ENCODE peak calls at places on chromosomes 1 and 21, in nine cellular contexts. P, M, A, S, C, T, V, X and R are unnamed samples.

GRCh38 chr1:32606972-32607371 is 43.4 kb downstream of the ZBTB8OS start:
- DNase-seq in T (no peak), S (no peak), P (no peak), V (no peak), M (no peak), X (no peak), C (no peak), A (no peak), R (no peak)

GRCh38 chr1:216293673-216294072 is 129.6 kb downstream of the USH2A start:
- DNase-seq in V (no peak), X (no peak), S (no peak), T (no peak), M (no peak), A (no peak), P (peak; percentile 73), C (no peak), R (peak; percentile 42)

GRCh38 chr21:33539612-33540011 is 2.3 kb downstream of the GART start:
- DNase-seq in T (no peak), M (no peak), A (no peak), P (peak; percentile 42), S (no peak), X (no peak), C (no peak), V (no peak), R (no peak)

GRCh38 chr1:198162091-198162767 is 5.4 kb downstream of the NEK7 start:
- DNase-seq in M (no peak), X (no peak), V (no peak), T (no peak), P (no peak), C (no peak), A (no peak), S (peak; percentile 31), R (no peak)

GRCh38 chr1:234326493-234327366 is 46.5 kb upstream of the COA6 start:
- DNase-seq in X (no peak), A (peak; percentile 60), T (peak; percentile 90), V (peak; percentile 23), C (peak; percentile 19), M (no peak), P (peak; percentile 62), S (peak; percentile 57), R (peak; percentile 43)

GRCh38 chr1:167328762-167329483 is 108.2 kb downstream of the POU2F1 start:
- DNase-seq in S (peak; percentile 47), T (peak; percentile 56), M (no peak), A (no peak), P (no peak), V (no peak), C (no peak), X (no peak), R (no peak)

GRCh38 chr21:16159971-16160350 is 430.2 kb downstream of the USP25 start:
- DNase-seq in C (no peak), X (no peak), V (no peak), T (no peak), M (no peak), A (no peak), S (no peak), P (no peak), R (no peak)

GRCh38 chr1:205989786-205990185 is 13.4 kb downstream of the RAB7B start:
- DNase-seq in V (no peak), M (no peak), X (no peak), A (no peak), T (no peak), C (no peak), S (no peak), P (no peak), R (no peak)

GRCh38 chr1:22780696-22781095 is 70.1 kb downstream of the EPHB2 start:
- DNase-seq in T (peak; percentile 88), V (no peak), C (no peak), S (no peak), A (no peak), X (no peak), M (no peak), P (peak; percentile 36), R (peak; percentile 46)

GRCh38 chr1:174160109-174160473 is 771 bp downstream of the RABGAP1L start:
- DNase-seq in S (no peak), V (peak; percentile 56), X (peak; percentile 71), M (peak; percentile 26), T (peak; percentile 27), C (no peak), P (peak; percentile 27), A (peak; percentile 35), R (peak; percentile 26)

GRCh38 chr1:84387480-84388163 is 10.7 kb upstream of the DNASE2B start:
- DNase-seq in P (peak; percentile 58), V (no peak), S (no peak), T (peak; percentile 70), M (no peak), C (no peak), A (no peak), X (no peak), R (no peak)

GRCh38 chr1:182615468-182616129 is 11.4 kb upstream of the RGS16 start:
- DNase-seq in X (peak; percentile 90), C (peak; percentile 31), S (no peak), M (no peak), T (peak; percentile 60), P (peak; percentile 40), A (peak; percentile 61), V (peak; percentile 48), R (peak; percentile 19)

GRCh38 chr1:143661418-143662120 is 310.2 kb downstream of the FAM72C start:
- DNase-seq in A (no peak), V (no peak), P (no peak), S (no peak), C (no peak), X (no peak), M (no peak), T (peak; percentile 5), R (no peak)

GRCh38 chr1:47478090-47478489 is 40.2 kb downstream of the FOXD2 start:
- DNase-seq in V (no peak), M (no peak), X (no peak), T (no peak), C (no peak), S (no peak), A (peak; percentile 66), P (peak; percentile 47), R (no peak)

GRCh38 chr1:21779613-21780521 is 3.1 kb downstream of the USP48 start:
- DNase-seq in A (no peak), X (no peak), S (no peak), M (no peak), C (no peak), T (no peak), V (no peak), P (no peak), R (no peak)

GRCh38 chr1:21258331-21259134 is 31.7 kb downstream of the ECE1 start:
- DNase-seq in X (no peak), C (no peak), M (no peak), S (no peak), T (no peak), A (no peak), P (no peak), V (no peak), R (no peak)

GRCh38 chr21:27645285-27645684 is 678.4 kb upstream of the ADAMTS5 start:
- DNase-seq in P (peak; percentile 29), X (no peak), C (no peak), T (no peak), S (no peak), V (no peak), A (no peak), M (no peak), R (no peak)

GRCh38 chr21:34524671-34525601 is 12.9 kb upstream of the KCNE1 start:
- DNase-seq in X (no peak), M (no peak), T (peak; percentile 81), V (no peak), C (peak; percentile 52), A (no peak), P (peak; percentile 77), S (no peak), R (peak; percentile 60)

GRCh38 chr1:8711873-8712412 is 105.5 kb downstream of the RERE start:
- DNase-seq in T (no peak), V (no peak), M (no peak), A (no peak), C (no peak), X (no peak), P (no peak), S (no peak), R (no peak)

GRCh38 chr1:68141079-68141800 is 90.8 kb upstream of the DIRAS3 start:
- DNase-seq in M (no peak), T (peak; percentile 63), A (no peak), C (peak; percentile 70), X (no peak), V (no peak), S (no peak), P (peak; percentile 92), R (peak; percentile 70)

GRCh38 chr1:222224576-222224975 is 323.3 kb downstream of the HHIPL2 start:
- DNase-seq in P (no peak), V (no peak), S (no peak), X (no peak), C (no peak), A (no peak), M (no peak), T (no peak), R (no peak)

GRCh38 chr21:34974162-34974981 is 74.7 kb downstream of the RUNX1 start:
- DNase-seq in T (no peak), P (no peak), S (peak; percentile 56), C (no peak), V (no peak), X (no peak), M (no peak), A (no peak), R (peak; percentile 27)

DNA sequence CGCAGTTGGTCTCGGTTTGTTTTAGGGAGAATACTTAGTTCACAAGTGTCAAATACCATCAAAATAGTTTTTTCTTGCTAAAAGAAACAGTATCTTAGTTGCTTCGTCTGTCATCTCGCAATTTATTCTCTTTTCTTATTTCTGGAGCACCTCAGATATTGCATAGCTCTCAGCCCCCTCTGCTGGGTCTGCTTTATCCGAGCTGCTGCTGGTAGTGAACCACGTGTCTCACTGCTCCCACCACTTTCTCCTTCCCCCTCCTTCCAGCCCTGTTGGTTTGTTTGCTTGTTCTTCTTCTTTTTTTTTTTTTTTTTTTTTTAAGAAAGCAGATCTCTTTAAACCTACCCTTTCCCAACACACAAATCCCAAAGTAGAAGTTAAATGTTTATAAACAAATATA is 170.8 kb downstream of the EDEM3 start:
- DNase-seq in S (no peak), T (peak; percentile 34), C (no peak), P (peak; percentile 9), X (no peak), A (no peak), M (no peak), V (no peak), R (no peak)
- TF ChIP-seq CTCF in S (no peak), T (peak; percentile 33), C (peak; percentile 25), P (peak; percentile 27), X (no peak), A (no peak), M (no peak), V (no peak), R (no peak)

GRCh38 chr1:116679091-116679827 is 11.7 kb upstream of the IGSF3 start:
- DNase-seq in T (peak; percentile 19), V (no peak), M (no peak), P (no peak), C (no peak), A (no peak), X (no peak), S (no peak), R (no peak)
- TF ChIP-seq CTCF in T (peak; percentile 49), V (no peak), M (no peak), P (peak; percentile 20), C (peak; percentile 7), A (no peak), X (no peak), S (no peak), R (no peak)

GRCh38 chr1:29713857-29714256 is 477.5 kb downstream of the PTPRU start:
- DNase-seq in T (no peak), X (no peak), C (no peak), V (no peak), A (no peak), S (no peak), P (peak; percentile 62), M (no peak), R (no peak)
- TF ChIP-seq CTCF in T (peak; percentile 36), X (no peak), C (peak; percentile 58), V (peak; percentile 13), A (no peak), S (no peak), P (peak; percentile 64), M (peak; percentile 46), R (peak; percentile 42)

GRCh38 chr1:37919277-37919676 is 27.6 kb downstream of the INPP5B start:
- DNase-seq in X (no peak), V (no peak), T (peak; percentile 71), M (no peak), S (no peak), P (peak; percentile 64), C (no peak), A (no peak), R (peak; percentile 13)
- TF ChIP-seq CTCF in X (no peak), V (peak; percentile 32), T (peak; percentile 54), M (peak; percentile 57), S (peak; percentile 53), P (peak; percentile 75), C (peak; percentile 58), A (no peak), R (peak; percentile 55)